ENCODE peak calls at places on chromosomes 1 and 21, in six cellular contexts. One of them, this sample, is unnamed.

GRCh38 chr1:170224469-170224868 is 78.7 kb downstream of the NTMT2 start:
- DNase-seq in suprapubic skin: no peak
- DNase-seq in psoas muscle: no peak
- DNase-seq in ovary: no peak
- DNase-seq in OCI-LY7: no peak
- DNase-seq in sigmoid colon: no peak
- DNase-seq in this sample: no peak

GRCh38 chr1:248599396-248599795 is 1.9 kb upstream of the OR2T10 start:
- DNase-seq in sigmoid colon: no peak
- DNase-seq in suprapubic skin: no peak
- DNase-seq in ovary: no peak
- DNase-seq in psoas muscle: no peak
- DNase-seq in OCI-LY7: no peak
- DNase-seq in this sample: no peak

GRCh38 chr1:85349224-85349623 is 72.8 kb upstream of the BCL10 start:
- DNase-seq in suprapubic skin: no peak
- DNase-seq in ovary: no peak
- DNase-seq in sigmoid colon: no peak
- DNase-seq in OCI-LY7: no peak
- DNase-seq in psoas muscle: no peak
- DNase-seq in this sample: no peak

GRCh38 chr1:114319480-114319879 is 165.8 kb upstream of the SYT6 start:
- DNase-seq in OCI-LY7: no peak
- DNase-seq in suprapubic skin: no peak
- DNase-seq in ovary: no peak
- DNase-seq in sigmoid colon: no peak
- DNase-seq in psoas muscle: no peak
- DNase-seq in this sample: no peak

GRCh38 chr1:9302745-9303524 is 10.2 kb downstream of the SPSB1 start:
- DNase-seq in ovary: no peak
- DNase-seq in OCI-LY7: peak; percentile 42
- DNase-seq in suprapubic skin: no peak
- DNase-seq in psoas muscle: no peak
- DNase-seq in sigmoid colon: no peak
- DNase-seq in this sample: no peak

GRCh38 chr1:75134939-75135828 is 996 bp downstream of the LHX8 start:
- DNase-seq in suprapubic skin: no peak
- DNase-seq in psoas muscle: no peak
- DNase-seq in sigmoid colon: peak; percentile 51
- DNase-seq in ovary: no peak
- DNase-seq in OCI-LY7: no peak
- DNase-seq in this sample: no peak

GRCh38 chr1:172726740-172727139 is 67.8 kb downstream of the FASLG start:
- DNase-seq in sigmoid colon: no peak
- DNase-seq in psoas muscle: no peak
- DNase-seq in OCI-LY7: no peak
- DNase-seq in suprapubic skin: no peak
- DNase-seq in ovary: no peak
- DNase-seq in this sample: no peak

GRCh38 chr21:33881689-33882440 is 33.7 kb downstream of the ATP5PO start:
- DNase-seq in OCI-LY7: no peak
- DNase-seq in sigmoid colon: peak; percentile 17
- DNase-seq in psoas muscle: no peak
- DNase-seq in ovary: no peak
- DNase-seq in suprapubic skin: no peak
- DNase-seq in this sample: no peak

GRCh38 chr1:192477630-192478029 is 97.9 kb upstream of the RGS1 start:
- DNase-seq in sigmoid colon: no peak
- DNase-seq in suprapubic skin: no peak
- DNase-seq in ovary: no peak
- DNase-seq in OCI-LY7: peak; percentile 58
- DNase-seq in psoas muscle: no peak
- DNase-seq in this sample: no peak

GRCh38 chr1:9349331-9349851 is 56.7 kb downstream of the SPSB1 start:
- DNase-seq in psoas muscle: no peak
- DNase-seq in sigmoid colon: no peak
- DNase-seq in suprapubic skin: no peak
- DNase-seq in ovary: no peak
- DNase-seq in OCI-LY7: no peak
- DNase-seq in this sample: no peak

GRCh38 chr1:209413062-209413461 is 170.5 kb upstream of the CAMK1G start:
- DNase-seq in suprapubic skin: no peak
- DNase-seq in psoas muscle: no peak
- DNase-seq in sigmoid colon: no peak
- DNase-seq in OCI-LY7: no peak
- DNase-seq in ovary: no peak
- DNase-seq in this sample: no peak

GRCh38 chr1:15951341-15952153 is 24.4 kb downstream of the ZBTB17 start:
- DNase-seq in OCI-LY7: no peak
- DNase-seq in sigmoid colon: peak; percentile 66
- DNase-seq in psoas muscle: no peak
- DNase-seq in suprapubic skin: no peak
- DNase-seq in ovary: peak; percentile 67
- DNase-seq in this sample: no peak

GRCh38 chr1:28865997-28866650 is 48.2 kb upstream of the EPB41 start:
- DNase-seq in sigmoid colon: no peak
- DNase-seq in OCI-LY7: no peak
- DNase-seq in psoas muscle: no peak
- DNase-seq in ovary: no peak
- DNase-seq in suprapubic skin: no peak
- DNase-seq in this sample: no peak

GRCh38 chr1:2640626-2641025 is 7.8 kb upstream of the MMEL1 start:
- DNase-seq in sigmoid colon: no peak
- DNase-seq in suprapubic skin: no peak
- DNase-seq in ovary: no peak
- DNase-seq in psoas muscle: no peak
- DNase-seq in OCI-LY7: no peak
- DNase-seq in this sample: peak; percentile 41

DNA sequence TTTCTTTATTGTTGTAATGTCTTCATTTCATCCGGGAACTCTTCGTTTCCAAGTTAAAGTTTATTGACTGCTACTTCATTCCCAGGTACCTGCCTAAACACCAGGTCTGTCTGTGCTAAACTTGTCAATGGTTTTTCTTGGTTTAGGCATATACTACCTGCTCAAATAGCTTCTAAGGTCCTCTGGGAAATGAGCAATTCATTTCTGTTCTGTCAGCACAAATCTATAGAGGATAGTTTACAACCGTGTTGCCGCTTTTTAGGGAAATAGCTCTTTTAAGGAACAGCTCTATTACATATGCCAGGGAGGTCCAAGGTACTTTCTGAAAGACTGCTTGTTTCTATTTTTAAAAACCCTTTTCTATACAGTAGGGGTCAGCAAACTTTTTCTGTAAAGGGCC is 222.8 kb upstream of the PTBP2 start:
- DNase-seq in ovary: no peak
- DNase-seq in OCI-LY7: no peak
- DNase-seq in suprapubic skin: no peak
- DNase-seq in sigmoid colon: no peak
- DNase-seq in psoas muscle: no peak
- DNase-seq in this sample: no peak
- TF ChIP-seq CTCF in ovary: no peak
- TF ChIP-seq CTCF in OCI-LY7: no peak
- TF ChIP-seq CTCF in suprapubic skin: no peak
- TF ChIP-seq CTCF in sigmoid colon: no peak
- TF ChIP-seq CTCF in psoas muscle: no peak
- TF ChIP-seq CTCF in this sample: no peak

DNA sequence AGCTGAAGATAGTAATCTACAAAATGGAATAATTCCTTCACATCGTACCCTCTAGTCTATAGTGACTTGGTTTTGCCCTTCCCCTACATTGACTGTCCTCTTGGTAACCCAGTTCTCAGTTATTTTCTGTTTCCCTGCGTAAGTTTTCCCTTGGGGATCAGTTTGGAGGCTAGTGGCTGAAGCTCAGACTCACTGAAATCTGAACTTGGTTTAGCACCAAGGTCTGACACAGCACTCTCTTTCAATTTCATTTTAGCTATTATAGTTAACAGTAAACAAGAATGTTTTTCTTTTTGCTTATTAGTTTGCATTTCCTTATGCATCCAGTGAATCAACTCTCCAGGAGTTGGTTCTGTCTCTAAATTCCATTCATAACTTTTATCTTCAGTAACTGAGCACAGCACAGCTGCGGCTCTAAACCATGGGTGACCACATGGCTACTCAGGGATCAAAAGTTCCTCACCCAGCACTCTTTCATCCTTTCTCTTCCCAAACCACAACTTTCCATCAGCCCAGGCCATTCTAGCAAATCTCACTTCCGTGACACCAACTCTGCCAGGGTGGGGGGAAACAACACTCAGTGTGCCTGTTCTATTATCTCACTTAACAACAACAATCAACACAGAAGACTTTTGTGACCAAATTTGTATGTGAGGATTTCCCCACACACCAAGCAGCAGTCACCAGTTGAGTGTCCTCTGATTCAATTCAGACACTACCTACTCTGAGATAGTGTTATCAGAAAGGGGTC is 17.6 kb upstream of the IFI6 start:
- DNase-seq in OCI-LY7: no peak
- DNase-seq in sigmoid colon: no peak
- DNase-seq in ovary: no peak
- DNase-seq in suprapubic skin: no peak
- DNase-seq in psoas muscle: no peak
- DNase-seq in this sample: no peak
- H3K27ac ChIP-seq in OCI-LY7: no peak overlapping the region
- H3K27ac ChIP-seq in sigmoid colon: no peak overlapping the region
- H3K27ac ChIP-seq in ovary: no peak overlapping the region
- H3K27ac ChIP-seq in suprapubic skin: no peak overlapping the region
- H3K27ac ChIP-seq in psoas muscle: no peak overlapping the region
- H3K27ac ChIP-seq in this sample: no peak overlapping the region

DNA sequence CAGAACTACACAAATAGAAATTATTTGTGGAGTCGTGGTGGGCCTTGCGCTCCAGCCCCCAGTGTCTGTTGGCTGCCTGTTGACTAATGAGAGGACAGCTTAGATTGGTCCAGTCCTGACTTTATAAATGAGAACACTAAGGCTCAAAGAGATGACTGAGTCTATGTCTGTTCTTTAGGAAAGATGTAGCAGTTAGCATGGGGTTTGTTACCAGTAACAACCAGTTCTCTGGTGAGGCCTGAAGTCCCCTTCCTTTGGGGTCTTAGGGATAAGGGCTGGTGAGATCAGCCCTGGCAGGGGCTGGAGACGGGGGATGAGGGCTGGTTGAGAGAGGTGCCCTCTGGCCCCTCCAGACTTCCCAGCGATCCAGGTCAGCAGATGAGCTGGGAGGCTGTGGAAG is 9.1 kb downstream of the TOR3A start:
- DNase-seq in ovary: no peak
- DNase-seq in sigmoid colon: no peak
- DNase-seq in suprapubic skin: no peak
- DNase-seq in OCI-LY7: no peak
- DNase-seq in psoas muscle: no peak
- DNase-seq in this sample: no peak
- H3K36me3 ChIP-seq in ovary: no peaks in the 10 kb centered on the region
- H3K36me3 ChIP-seq in sigmoid colon: peaks cover 82% of the 10 kb centered on the region
- H3K36me3 ChIP-seq in suprapubic skin: peaks cover 87% of the 10 kb centered on the region
- H3K36me3 ChIP-seq in OCI-LY7: peaks cover 95% of the 10 kb centered on the region
- H3K36me3 ChIP-seq in psoas muscle: peaks cover 10% of the 10 kb centered on the region
- H3K36me3 ChIP-seq in this sample: peaks cover 58% of the 10 kb centered on the region

DNA sequence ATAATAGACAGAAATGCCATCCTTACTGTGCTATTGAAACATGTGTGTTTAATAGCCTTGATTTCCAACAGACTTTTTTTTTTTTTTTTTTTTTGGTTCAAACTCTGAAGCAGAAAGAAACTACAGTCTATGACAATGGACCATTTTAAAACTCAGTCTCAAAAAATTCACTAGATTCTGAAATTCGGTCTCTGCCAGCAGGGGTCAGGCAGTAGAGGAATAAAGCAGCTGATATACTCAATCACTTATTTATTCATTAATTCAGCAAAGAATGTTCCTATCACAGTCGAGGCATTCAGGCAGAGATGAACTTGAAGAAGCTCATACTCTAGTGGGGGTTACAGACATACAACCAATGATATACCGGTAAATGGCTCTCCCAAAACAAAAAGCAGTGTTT is 260.9 kb upstream of the DMRTA2 start:
- DNase-seq in suprapubic skin: no peak
- DNase-seq in OCI-LY7: no peak
- DNase-seq in psoas muscle: no peak
- DNase-seq in ovary: no peak
- DNase-seq in sigmoid colon: no peak
- DNase-seq in this sample: no peak
- TF ChIP-seq CTCF in suprapubic skin: no peak
- TF ChIP-seq CTCF in OCI-LY7: peak; percentile 52
- TF ChIP-seq CTCF in psoas muscle: no peak
- TF ChIP-seq CTCF in ovary: no peak
- TF ChIP-seq CTCF in sigmoid colon: no peak
- TF ChIP-seq CTCF in this sample: no peak

DNA sequence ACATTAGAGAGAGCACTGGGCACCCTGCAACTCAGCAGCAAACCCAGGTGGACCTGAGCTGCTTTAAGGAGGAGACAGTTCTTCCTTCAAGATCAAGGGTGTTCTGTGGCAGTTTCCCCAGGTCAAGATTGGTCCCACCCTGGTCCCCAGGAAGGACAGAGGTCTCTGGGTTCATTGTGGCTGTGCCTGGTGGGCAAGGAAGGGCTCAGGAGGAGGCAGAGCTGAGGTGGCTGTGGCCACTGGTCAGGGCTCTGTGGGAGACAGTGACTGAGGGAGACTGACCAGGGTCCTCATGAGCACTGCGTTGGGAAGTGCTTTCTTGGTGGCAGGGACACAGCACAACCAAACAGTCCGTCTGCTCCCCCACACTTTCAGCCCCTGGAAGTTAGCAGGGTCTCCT is 141.3 kb downstream of the FCRL5 start:
- DNase-seq in OCI-LY7: no peak
- DNase-seq in sigmoid colon: no peak
- DNase-seq in psoas muscle: no peak
- DNase-seq in suprapubic skin: no peak
- DNase-seq in ovary: no peak
- DNase-seq in this sample: no peak
- H3K27ac ChIP-seq in OCI-LY7: no peak overlapping the region
- H3K27ac ChIP-seq in sigmoid colon: no peak overlapping the region
- H3K27ac ChIP-seq in psoas muscle: no peak overlapping the region
- H3K27ac ChIP-seq in suprapubic skin: no peak overlapping the region
- H3K27ac ChIP-seq in ovary: no peak overlapping the region
- H3K27ac ChIP-seq in this sample: no peak overlapping the region

GRCh38 chr1:149965440-149965839 is 28.8 kb upstream of the MTMR11 start:
- DNase-seq in suprapubic skin: no peak
- DNase-seq in OCI-LY7: no peak
- DNase-seq in psoas muscle: no peak
- DNase-seq in ovary: no peak
- DNase-seq in sigmoid colon: no peak
- DNase-seq in this sample: no peak
- H3K36me3 ChIP-seq in suprapubic skin: peaks cover 58% of the 10 kb centered on the region
- H3K36me3 ChIP-seq in OCI-LY7: no peaks in the 10 kb centered on the region
- H3K36me3 ChIP-seq in psoas muscle: peaks cover 20% of the 10 kb centered on the region
- H3K36me3 ChIP-seq in ovary: no peaks in the 10 kb centered on the region
- H3K36me3 ChIP-seq in sigmoid colon: peaks cover 86% of the 10 kb centered on the region
- H3K36me3 ChIP-seq in this sample: peaks cover 62% of the 10 kb centered on the region

GRCh38 chr1:86887479-86888162 is 26.3 kb downstream of the SELENOF start:
- DNase-seq in psoas muscle: no peak
- DNase-seq in ovary: no peak
- DNase-seq in suprapubic skin: no peak
- DNase-seq in OCI-LY7: no peak
- DNase-seq in sigmoid colon: no peak
- DNase-seq in this sample: no peak

GRCh38 chr1:86888327-86888726 is 25.6 kb downstream of the SELENOF start:
- DNase-seq in OCI-LY7: no peak
- DNase-seq in psoas muscle: no peak
- DNase-seq in ovary: no peak
- DNase-seq in sigmoid colon: no peak
- DNase-seq in suprapubic skin: no peak
- DNase-seq in this sample: no peak
- TF ChIP-seq CTCF in OCI-LY7: no peak
- TF ChIP-seq CTCF in psoas muscle: no peak
- TF ChIP-seq CTCF in ovary: no peak
- TF ChIP-seq CTCF in sigmoid colon: no peak
- TF ChIP-seq CTCF in suprapubic skin: no peak
- TF ChIP-seq CTCF in this sample: no peak